ENCODE peak calls at places on chromosomes 7 and 10, in ten cellular contexts. J is WTC11, C is IMR-90, I is lung, A is cardiac muscle cell, E is bronchial epithelial cell, Y is fibroblast of mammary gland, S is heart right ventricle, P is pancreas, F is tibial nerve. X is an unnamed sample.

GRCh38 chr7:112407261-112407660 is 43.0 kb upstream of the IFRD1 start:
- DNase-seq in E (no peak), P (no peak), J (no peak), S (no peak), A (no peak), C (no peak), F (no peak), I (no peak), Y (no peak), X (no peak)

GRCh38 chr10:17835688-17836087 is 26.5 kb downstream of the MRC1 start:
- DNase-seq in J (no peak), A (peak), I (no peak), C (peak), S (no peak), F (no peak), E (peak), Y (peak), P (no peak), X (no peak)

GRCh38 chr7:118720632-118721031 is 496.1 kb downstream of the ANKRD7 start:
- DNase-seq in E (no peak), C (no peak), Y (no peak), P (no peak), F (no peak), A (no peak), I (no peak), J (no peak), S (no peak), X (no peak)

GRCh38 chr10:129455625-129456024 is 11.4 kb upstream of the MGMT start:
- DNase-seq in P (no peak), S (no peak), J (no peak), F (no peak), E (no peak), Y (no peak), A (no peak), I (no peak), C (no peak), X (no peak)

GRCh38 chr7:7895754-7896153 is 72.8 kb upstream of the GLCCI1 start:
- DNase-seq in I (no peak), J (peak), P (peak), Y (no peak), E (no peak), A (no peak), S (no peak), F (no peak), C (no peak), X (no peak)

GRCh38 chr10:64863836-64864235 is 1342.6 kb downstream of the REEP3 start:
- DNase-seq in E (peak), P (no peak), A (no peak), C (no peak), J (no peak), S (no peak), Y (no peak), F (no peak), I (no peak), X (no peak)

GRCh38 chr10:3776796-3777571 is 8.0 kb downstream of the KLF6 start:
- DNase-seq in A (peak), Y (peak), S (peak), C (peak), I (no peak), J (no peak), F (peak), E (peak), P (peak), X (no peak)

GRCh38 chr7:110157631-110158362 is 933.1 kb upstream of the LRRN3 start:
- DNase-seq in A (no peak), J (no peak), S (no peak), I (no peak), F (no peak), C (peak), P (no peak), E (peak), Y (no peak), X (no peak)

GRCh38 chr7:83270407-83270806 is 107.7 kb upstream of the PCLO start:
- DNase-seq in F (no peak), C (no peak), J (no peak), E (no peak), A (no peak), S (no peak), P (no peak), Y (no peak), I (no peak), X (no peak)

GRCh38 chr7:5677538-5678294 is 103.7 kb downstream of the RNF216 start:
- DNase-seq in Y (peak), I (peak), E (peak), S (peak), F (peak), P (no peak), J (peak), C (peak), A (peak), X (peak)

GRCh38 chr7:44273681-44274622 is 51.4 kb downstream of the CAMK2B start:
- DNase-seq in A (no peak), E (no peak), C (no peak), I (no peak), S (no peak), J (no peak), P (peak), F (no peak), Y (no peak), X (no peak)

GRCh38 chr10:13765641-13766341 is 179.0 kb downstream of the PRPF18 start:
- DNase-seq in J (no peak), F (no peak), C (no peak), E (no peak), P (no peak), Y (no peak), I (no peak), S (no peak), A (no peak), X (no peak)

GRCh38 chr7:151676759-151677158 is 157.1 kb upstream of the RHEB start:
- DNase-seq in S (no peak), P (no peak), F (no peak), I (no peak), A (no peak), E (no peak), J (no peak), Y (no peak), C (no peak), X (no peak)

GRCh38 chr10:93115661-93116383 is 42.1 kb downstream of the CYP26A1 start:
- DNase-seq in Y (peak), E (peak), A (peak), F (peak), P (peak), S (peak), C (peak), I (peak), J (peak), X (peak)

GRCh38 chr10:100911472-100911871 is 1.3 kb upstream of the SLF2 start:
- DNase-seq in A (no peak), C (no peak), F (no peak), J (no peak), I (no peak), S (no peak), P (no peak), E (no peak), Y (no peak), X (no peak)

GRCh38 chr7:155027879-155028278 is 25.0 kb upstream of the PAXIP1 start:
- DNase-seq in P (no peak), E (no peak), J (no peak), A (no peak), F (no peak), Y (no peak), S (no peak), C (no peak), I (no peak), X (no peak)

GRCh38 chr10:120750167-120750566 is 101.0 kb upstream of the WDR11 start:
- DNase-seq in S (no peak), P (no peak), C (no peak), J (no peak), I (no peak), Y (no peak), F (no peak), E (no peak), A (no peak), X (no peak)

GRCh38 chr10:29465384-29465783 is 169.4 kb downstream of the SVIL start:
- DNase-seq in A (no peak), Y (no peak), E (no peak), F (no peak), S (no peak), I (no peak), J (peak), P (no peak), C (no peak), X (no peak)

GRCh38 chr7:34070486-34071323 is 165.4 kb downstream of the BMPER start:
- DNase-seq in I (no peak), A (peak), C (peak), Y (peak), P (no peak), F (no peak), S (no peak), E (peak), J (no peak), X (no peak)

GRCh38 chr7:31071316-31071715 is 19.2 kb downstream of the ADCYAP1R1 start:
- DNase-seq in E (no peak), F (no peak), S (no peak), Y (no peak), J (no peak), C (no peak), A (no peak), I (no peak), P (no peak), X (no peak)

GRCh38 chr10:71766717-71767419 is 6.5 kb downstream of the VSIR start:
- DNase-seq in A (peak), E (peak), J (no peak), I (peak), P (no peak), C (peak), Y (peak), S (peak), F (peak), X (no peak)

GRCh38 chr7:37970211-37970610 is 49.8 kb downstream of the EPDR1 start:
- DNase-seq in Y (peak), S (no peak), I (no peak), F (no peak), P (no peak), E (no peak), J (no peak), A (no peak), C (no peak), X (no peak)

GRCh38 chr10:130380056-130380455 is 243.9 kb downstream of the GLRX3 start:
- DNase-seq in P (no peak), F (no peak), I (no peak), A (no peak), J (no peak), S (no peak), C (no peak), E (no peak), Y (no peak), X (no peak)

GRCh38 chr7:66727058-66727457 is 13.5 kb upstream of the RABGEF1 start:
- DNase-seq in J (no peak), E (peak), F (no peak), S (no peak), P (no peak), A (no peak), I (no peak), Y (peak), C (no peak), X (no peak)

GRCh38 chr7:104010052-104010909 is 20.8 kb upstream of the RELN start:
- DNase-seq in Y (no peak), I (no peak), P (no peak), A (no peak), F (no peak), E (no peak), C (no peak), J (no peak), S (no peak), X (no peak)

GRCh38 chr10:14205246-14205645 is 125.5 kb downstream of the FRMD4A start:
- DNase-seq in F (no peak), C (no peak), P (no peak), Y (no peak), J (no peak), I (no peak), S (no peak), E (no peak), A (no peak), X (no peak)

GRCh38 chr10:70053896-70054641 is 1.4 kb downstream of the MACROH2A2 start:
- DNase-seq in A (no peak), J (peak), P (peak), I (no peak), S (peak), E (no peak), C (no peak), F (no peak), Y (peak), X (peak)

GRCh38 chr7:111992601-111993000 is 213.6 kb downstream of the DOCK4 start:
- DNase-seq in A (no peak), E (no peak), J (no peak), S (no peak), F (no peak), C (peak), Y (no peak), I (no peak), P (no peak), X (no peak)

GRCh38 chr10:13693783-13694450 is 107.2 kb downstream of the PRPF18 start:
- DNase-seq in I (no peak), Y (no peak), A (no peak), F (no peak), P (no peak), J (no peak), S (no peak), E (no peak), C (no peak), X (no peak)

GRCh38 chr7:122013070-122013469 is 131.0 kb downstream of the AASS start:
- DNase-seq in P (no peak), E (peak), S (no peak), J (no peak), F (no peak), I (no peak), C (no peak), A (no peak), Y (peak), X (no peak)

GRCh38 chr10:132882481-132882951 is 59.9 kb downstream of the CFAP46 start:
- DNase-seq in I (no peak), A (no peak), E (no peak), S (no peak), F (no peak), J (no peak), C (no peak), P (no peak), Y (no peak), X (no peak)

GRCh38 chr10:109859221-109859620 is 64.1 kb downstream of the XPNPEP1 start:
- DNase-seq in C (peak), S (no peak), P (no peak), F (no peak), J (no peak), I (no peak), A (no peak), E (no peak), Y (no peak), X (no peak)

GRCh38 chr10:52314822-52315552 is 906 bp downstream of the DKK1 start:
- DNase-seq in A (peak), J (peak), C (peak), I (no peak), E (no peak), Y (peak), F (no peak), P (peak), S (no peak), X (peak)

GRCh38 chr10:27884185-27884630 is 114.7 kb downstream of the ODAD2 start:
- DNase-seq in S (no peak), I (no peak), P (no peak), Y (no peak), F (no peak), J (no peak), A (no peak), E (no peak), C (no peak), X (no peak)

GRCh38 chr7:6608081-6608480 is 7.3 kb upstream of the ZNF853 start:
- DNase-seq in F (no peak), A (no peak), J (no peak), P (no peak), Y (no peak), I (no peak), S (no peak), C (no peak), E (no peak), X (no peak)

DNA sequence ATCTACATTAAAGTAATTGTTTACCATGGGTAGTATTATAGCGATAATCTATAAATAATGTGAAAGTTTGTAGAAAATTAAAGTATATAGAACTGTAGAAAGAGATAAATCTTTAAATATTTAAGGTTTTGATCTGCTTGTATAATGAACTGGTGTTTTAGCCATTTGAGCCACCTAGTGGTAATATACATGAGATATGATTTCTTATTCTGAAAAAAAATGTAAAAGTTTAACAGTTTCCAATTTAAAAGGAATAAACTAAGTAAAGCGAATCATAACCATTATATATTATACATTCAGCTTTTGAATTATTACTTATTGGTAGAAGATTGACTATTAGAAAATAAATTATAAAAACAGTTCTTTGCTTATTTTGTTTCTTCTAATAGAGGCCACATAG is 91.2 kb downstream of the OTUD1 start:
- DNase-seq in C (peak), F (no peak), P (no peak), I (no peak), S (no peak), Y (peak), A (peak), J (no peak), E (peak), X (no peak)
- TF ChIP-seq CTCF in C (peak), F (no peak), P (peak), I (no peak), S (peak), Y (peak), A (peak), J (no peak), E (no peak), X (peak)

DNA sequence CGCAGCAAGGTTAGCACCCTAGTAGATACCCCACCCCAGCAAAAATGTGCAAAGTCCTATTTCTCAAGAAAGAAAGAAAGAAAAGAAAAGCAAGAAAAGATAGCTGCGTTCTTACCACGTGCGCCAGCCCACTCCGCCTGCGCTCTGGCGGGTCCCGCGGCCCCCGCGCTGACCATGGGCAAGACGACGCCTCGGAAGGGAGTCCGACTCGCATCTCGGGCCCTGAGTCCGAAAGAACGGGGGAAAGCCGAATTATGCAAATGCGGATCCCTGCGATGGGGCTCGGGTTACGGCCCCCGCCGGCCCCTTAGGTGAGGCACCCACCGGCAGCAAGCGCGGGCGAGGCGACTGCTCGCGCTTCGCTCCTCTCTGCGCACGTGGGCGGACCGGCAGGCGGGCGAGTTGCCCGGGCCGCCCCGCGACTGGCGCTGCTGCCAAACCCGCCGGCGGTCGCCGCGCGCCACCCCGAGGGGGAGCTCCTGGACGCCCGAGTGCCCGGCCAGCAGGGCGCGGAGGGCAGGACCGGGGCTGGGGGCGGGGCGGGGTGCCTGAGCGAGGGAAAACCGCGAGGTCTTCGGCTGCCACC is 2.4 kb upstream of the EGR2 start:
- DNase-seq in S (peak), Y (no peak), P (peak), F (no peak), E (no peak), C (no peak), A (no peak), J (peak), I (no peak), X (peak)
- TF ChIP-seq CTCF in S (peak), Y (no peak), P (no peak), F (peak), E (no peak), C (peak), A (no peak), J (no peak), I (peak), X (no peak)

DNA sequence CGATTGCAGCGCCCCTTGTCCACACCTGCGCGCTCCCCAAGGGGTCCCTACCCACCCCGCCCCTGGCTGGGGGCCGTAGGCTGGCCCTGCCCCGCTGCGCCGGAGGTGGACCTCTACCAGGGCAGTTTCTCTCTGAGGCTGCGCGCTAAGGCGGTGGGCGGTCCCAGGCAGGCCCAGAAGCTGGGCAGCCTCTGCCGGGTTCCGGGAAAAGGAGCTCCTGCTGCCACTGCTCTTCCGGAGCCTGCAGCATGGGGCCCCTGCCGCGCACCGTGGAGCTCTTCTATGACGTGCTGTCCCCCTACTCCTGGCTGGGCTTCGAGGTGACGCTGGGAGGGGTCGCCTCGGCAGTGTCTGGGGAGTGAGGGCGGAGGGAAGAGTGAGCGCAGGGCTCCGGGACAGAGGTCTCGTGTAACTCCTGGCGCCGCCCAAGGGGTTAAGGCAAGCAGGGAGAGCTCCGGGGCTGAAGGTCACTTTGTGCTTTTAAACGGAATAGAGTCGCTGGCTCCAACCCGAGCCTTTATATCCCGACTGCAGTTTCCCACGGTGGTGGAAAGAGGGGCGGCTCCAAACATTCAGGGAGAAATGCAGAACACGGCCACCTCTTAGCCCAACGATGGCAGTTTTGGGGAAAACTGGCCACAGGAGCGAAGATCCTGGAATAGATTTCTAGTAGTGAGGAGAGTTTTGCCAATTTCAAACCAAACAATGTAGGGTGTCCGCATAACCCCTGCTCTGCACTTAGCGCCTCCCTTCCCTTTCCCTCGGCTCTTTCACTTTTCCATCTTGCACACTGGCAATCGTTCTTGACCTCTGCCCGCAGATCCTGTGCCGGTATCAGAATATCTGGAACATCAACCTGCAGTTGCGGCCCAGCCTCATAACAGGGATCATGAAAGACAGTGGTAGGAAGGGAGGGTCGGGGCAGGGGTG is at the start of gene GSTK1:
- DNase-seq in F (peak), A (peak), J (peak), I (peak), S (peak), P (peak), E (peak), Y (peak), C (peak), X (peak)
- TF ChIP-seq CTCF in F (no peak), A (no peak), J (no peak), I (no peak), S (no peak), P (no peak), E (no peak), Y (no peak), C (no peak), X (no peak)

DNA sequence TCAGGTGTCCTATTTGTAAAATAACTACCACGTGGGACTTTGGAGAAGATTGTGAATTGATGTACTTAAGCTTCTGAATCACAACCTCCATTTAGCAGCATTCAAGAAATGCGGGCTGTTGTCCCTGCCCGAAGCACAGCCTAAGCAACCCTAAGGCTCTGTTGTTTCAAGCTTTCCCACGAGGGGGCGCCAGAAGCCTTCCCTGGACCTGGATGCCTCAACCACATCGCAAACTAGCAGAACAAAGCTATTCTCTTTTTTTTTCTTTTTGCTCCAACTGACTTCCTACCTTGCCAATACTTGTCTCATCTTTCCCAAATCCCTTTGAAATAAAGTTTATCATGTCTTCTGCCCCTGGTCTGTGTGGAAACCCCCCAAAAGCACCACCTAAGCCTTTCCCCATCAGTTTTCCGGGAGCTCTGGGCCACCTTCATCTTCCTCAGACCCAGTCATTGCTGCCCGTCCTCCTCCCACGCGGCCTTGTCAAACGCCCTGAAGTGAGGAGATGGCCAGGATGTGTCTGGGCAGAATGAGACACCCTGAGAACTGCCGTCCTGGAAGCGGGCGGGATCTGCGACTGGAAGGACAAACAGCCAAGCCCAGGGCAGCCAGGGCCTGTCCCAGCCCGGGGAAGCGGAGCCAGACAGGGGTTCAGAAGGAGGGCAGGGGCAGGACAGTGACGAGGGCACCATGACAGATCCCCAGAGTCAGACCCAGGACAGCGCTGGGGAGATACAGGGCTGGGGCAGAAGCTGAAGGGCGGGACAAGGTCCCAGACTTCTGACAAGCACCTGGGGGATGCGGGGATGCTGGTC is 112.7 kb downstream of the SLIT1 start:
- DNase-seq in F (peak), E (peak), J (peak), P (peak), Y (peak), C (peak), A (peak), I (peak), S (peak), X (peak)
- TF ChIP-seq CTCF in F (peak), E (peak), J (peak), P (peak), Y (peak), C (peak), A (peak), I (peak), S (peak), X (peak)

GRCh38 chr7:137898839-137899681 is 52.3 kb upstream of the DGKI start:
- DNase-seq in S (peak), A (peak), I (peak), F (peak), P (peak), C (peak), Y (peak), J (peak), E (peak), X (peak)
- TF ChIP-seq CTCF in S (peak), A (peak), I (peak), F (peak), P (peak), C (peak), Y (peak), J (peak), E (peak), X (peak)

X was measured in endothelial cell.